ENCODE peak calls at places on chromosomes 11 and 22, in four cellular contexts. D is omental fat pad, S is spleen, V is Peyer's patch. Z is an unnamed sample.

GRCh38 chr11:118658372-118659313 is 20.8 kb downstream of the TREH start:
- DNase-seq in D (no peak), S (no peak), V (no peak), Z (no peak)

GRCh38 chr22:39439170-39439569 is 17.6 kb upstream of the MGAT3 start:
- DNase-seq in V (no peak), S (no peak), D (no peak), Z (no peak)

GRCh38 chr22:50048836-50049235 is 9.3 kb downstream of the TTLL8 start:
- DNase-seq in V (no peak), D (no peak), S (no peak), Z (no peak)

GRCh38 chr11:88886796-88887195 is 179.0 kb downstream of the GRM5 start:
- DNase-seq in S (no peak), V (no peak), D (no peak), Z (no peak)

GRCh38 chr11:79396674-79397073 is 44.2 kb downstream of the TENM4 start:
- DNase-seq in V (no peak), D (no peak), S (no peak), Z (no peak)

GRCh38 chr11:75499423-75500305 is 26.1 kb downstream of the GDPD5 start:
- DNase-seq in S (no peak), V (no peak), D (no peak), Z (no peak)

GRCh38 chr11:122804796-122805195 is 33.5 kb upstream of the CRTAM start:
- DNase-seq in D (no peak), V (no peak), S (no peak), Z (no peak)

GRCh38 chr22:23037429-23038333 is 32.6 kb upstream of the GNAZ start:
- DNase-seq in S (no peak), V (no peak), D (no peak), Z (no peak)

GRCh38 chr11:34638897-34639296 is 18.0 kb downstream of the EHF start:
- DNase-seq in S (no peak), V (no peak), D (no peak), Z (no peak)

GRCh38 chr11:86952221-86952875 is 2.8 kb downstream of the FZD4 start:
- DNase-seq in V (no peak), D (no peak), S (no peak), Z (no peak)

GRCh38 chr11:86952933-86953637 is 2.1 kb downstream of the FZD4 start:
- DNase-seq in S (no peak), D (no peak), V (no peak), Z (no peak)

GRCh38 chr11:86955674-86956522 is 703 bp upstream of the FZD4 start:
- DNase-seq in D (no peak), V (peak), S (peak), Z (peak)

GRCh38 chr11:86954288-86955110 is 696 bp downstream of the FZD4 start:
- DNase-seq in S (no peak), D (no peak), V (no peak), Z (no peak)

DNA sequence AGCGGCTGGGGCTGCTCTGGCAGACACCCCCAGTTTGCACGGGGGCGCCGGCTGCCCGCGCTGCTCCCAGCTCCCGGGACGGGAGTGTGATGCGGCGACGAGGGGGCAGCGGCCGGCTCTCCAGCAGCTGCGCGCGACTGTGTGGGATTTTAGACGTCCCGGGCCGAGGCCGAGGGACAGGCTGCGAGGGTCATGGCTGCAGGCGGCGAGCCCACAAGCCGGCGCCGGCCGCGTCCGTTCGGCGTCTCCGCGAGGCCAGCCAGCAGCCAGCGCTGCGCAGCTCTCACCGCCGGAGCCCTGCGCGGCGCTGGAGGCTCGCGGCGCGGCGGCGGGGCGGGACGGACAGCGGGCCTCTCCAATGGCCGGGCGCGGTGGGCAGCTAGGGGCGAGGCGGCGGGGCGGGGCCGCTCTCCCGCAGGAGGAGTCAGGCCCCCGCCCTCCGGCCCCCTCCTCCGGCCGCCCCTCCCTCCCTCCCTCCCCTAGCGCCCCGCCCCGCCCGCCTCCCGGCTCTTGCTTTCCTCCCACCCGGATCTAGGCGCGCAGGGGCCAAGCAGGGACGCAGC is at the start of gene FZD4:
- DNase-seq in D (peak), V (peak), S (peak), Z (peak)
- TF ChIP-seq CTCF in D (no peak), V (no peak), S (no peak), Z (no peak)

DNA sequence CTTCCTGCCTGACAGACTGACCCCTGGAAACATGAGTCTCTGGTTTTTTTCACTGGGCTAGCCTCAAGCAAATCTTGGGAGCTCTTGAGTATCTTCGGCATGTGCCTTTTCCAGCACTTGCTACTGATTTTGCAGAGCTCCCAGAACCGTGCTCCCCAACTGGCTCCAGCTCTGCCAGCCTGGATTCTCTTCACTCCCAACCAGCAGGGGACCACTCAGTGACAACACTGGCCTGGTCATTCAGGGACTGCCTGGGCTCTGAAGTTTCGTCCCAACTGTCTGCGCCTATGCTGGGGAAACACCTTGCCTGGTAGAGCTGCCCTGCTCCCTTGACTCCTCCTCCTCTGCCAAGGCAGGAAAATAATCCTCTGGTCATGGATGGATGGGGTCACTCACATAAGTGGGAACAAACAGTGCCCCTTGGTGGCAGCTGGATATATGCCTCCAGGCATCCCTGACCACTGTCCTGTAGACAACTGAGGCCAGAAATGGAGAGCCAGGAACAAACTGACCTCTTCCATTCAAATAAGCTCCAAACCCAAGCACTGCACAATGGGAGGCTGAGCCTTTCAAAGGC is 30.2 kb downstream of the POLDIP3 start:
- DNase-seq in V (no peak), D (no peak), S (no peak), Z (no peak)
- TF ChIP-seq CTCF in V (no peak), D (no peak), S (no peak), Z (no peak)

DNA sequence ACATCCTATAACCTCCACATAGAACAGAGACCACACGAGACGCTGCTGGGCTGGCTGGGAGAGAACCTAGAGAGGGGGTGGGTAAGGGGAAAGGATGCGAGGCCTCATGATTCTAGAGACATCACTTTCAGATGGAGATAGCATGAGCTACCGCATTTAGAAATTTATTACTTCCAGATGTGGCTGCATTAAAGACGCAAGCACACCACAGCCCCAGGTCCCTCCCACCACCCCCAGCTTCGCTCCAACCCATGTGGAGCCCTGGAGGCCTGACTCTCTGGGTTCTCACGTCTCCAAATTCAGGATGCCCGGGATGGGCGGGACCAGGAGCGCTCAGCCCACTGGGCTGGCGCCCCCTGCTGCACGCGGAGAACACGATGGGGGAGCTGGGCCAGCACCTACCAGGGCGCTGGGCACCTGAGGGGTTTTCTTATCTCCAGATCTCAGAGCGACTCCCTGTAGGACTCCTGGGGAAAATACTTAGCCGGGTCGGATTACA is 13.6 kb downstream of the MRPL21 start:
- DNase-seq in V (no peak), D (no peak), S (peak), Z (peak)
- TF ChIP-seq CTCF in V (no peak), D (no peak), S (no peak), Z (peak)

GRCh38 chr22:30186048-30186447 is 60.5 kb downstream of the LIF start:
- DNase-seq in S (no peak), V (no peak), D (no peak), Z (no peak)
- TF ChIP-seq CTCF in S (no peak), V (no peak), D (no peak), Z (no peak)

DNA sequence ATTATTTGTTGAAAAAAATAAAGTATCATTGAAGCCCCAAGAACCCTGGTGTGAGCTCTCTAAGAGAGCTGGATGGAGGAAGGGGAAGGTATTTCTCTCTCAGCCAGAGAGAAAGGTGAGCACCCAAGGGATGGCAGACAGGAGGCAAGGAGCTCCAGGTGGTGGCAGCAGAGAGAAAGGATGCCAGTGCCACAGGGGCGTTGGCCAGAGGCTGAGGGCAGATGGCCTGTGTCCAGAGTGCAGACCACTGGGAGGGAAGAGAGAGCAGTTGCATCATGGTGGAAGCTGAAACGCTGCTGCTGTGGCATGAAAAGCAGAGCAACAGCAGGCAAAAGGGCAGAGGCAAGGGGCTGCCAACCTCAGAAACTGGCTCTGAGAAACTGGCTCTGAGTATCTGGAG is 8.5 kb downstream of the SPON1 start:
- DNase-seq in V (no peak), S (no peak), D (no peak), Z (no peak)
- TF ChIP-seq CTCF in V (peak), S (no peak), D (no peak), Z (no peak)

GRCh38 chr11:62497132-62497915 is 49.3 kb downstream of the AHNAK start:
- DNase-seq in V (no peak), D (no peak), S (no peak), Z (no peak)
- TF ChIP-seq CTCF in V (peak), D (no peak), S (peak), Z (no peak)

Z was measured in mesothelial cell of epicardium.